ENCODE peak calls at places on chromosomes 5 and 9, in four cellular contexts. One of them, this sample, is unnamed.
A peak's percentile ranks its signal among the peaks of the same experiment; 100 is the strongest.

GRCh38 chr9:130366072-130366471 is 78.7 kb upstream of the ASS1 start:
- DNase-seq in K562: no peak
- DNase-seq in HepG2: no peak
- DNase-seq in H1: no peak
- DNase-seq in this sample: no peak

GRCh38 chr9:97502222-97502983 is 937 bp downstream of the TMOD1 start:
- DNase-seq in K562: peak; percentile 32
- DNase-seq in HepG2: no peak
- DNase-seq in H1: peak; percentile 75
- DNase-seq in this sample: no peak

GRCh38 chr5:172059661-172060100 is 53.2 kb upstream of the FBXW11 start:
- DNase-seq in K562: peak; percentile 51
- DNase-seq in HepG2: peak; percentile 19
- DNase-seq in H1: peak; percentile 64
- DNase-seq in this sample: no peak

GRCh38 chr9:134698587-134699342 is 57.2 kb downstream of the COL5A1 start:
- DNase-seq in K562: peak; percentile 77
- DNase-seq in HepG2: peak; percentile 50
- DNase-seq in H1: peak; percentile 95
- DNase-seq in this sample: no peak

GRCh38 chr9:115034801-115035200 is 83.2 kb downstream of the TNC start:
- DNase-seq in K562: no peak
- DNase-seq in HepG2: no peak
- DNase-seq in H1: no peak
- DNase-seq in this sample: no peak

GRCh38 chr5:157744055-157745011 is 821 bp downstream of the LSM11 start:
- DNase-seq in K562: peak; percentile 42
- DNase-seq in HepG2: no peak
- DNase-seq in H1: no peak
- DNase-seq in this sample: no peak

GRCh38 chr5:33563983-33564908 is 123.5 kb downstream of the TARS1 start:
- DNase-seq in K562: no peak
- DNase-seq in HepG2: no peak
- DNase-seq in H1: no peak
- DNase-seq in this sample: no peak

GRCh38 chr5:111372799-111373198 is 139.5 kb downstream of the STARD4 start:
- DNase-seq in K562: no peak
- DNase-seq in HepG2: no peak
- DNase-seq in H1: no peak
- DNase-seq in this sample: no peak

GRCh38 chr5:118791986-118792734 is 196.2 kb downstream of the DTWD2 start:
- DNase-seq in K562: peak; percentile 51
- DNase-seq in HepG2: peak; percentile 54
- DNase-seq in H1: no peak
- DNase-seq in this sample: peak; percentile 36

GRCh38 chr5:133113331-133114061 is 61.7 kb downstream of the HSPA4 start:
- DNase-seq in K562: no peak
- DNase-seq in HepG2: no peak
- DNase-seq in H1: peak; percentile 39
- DNase-seq in this sample: no peak

GRCh38 chr9:103193992-103194391 is 198.9 kb downstream of the CYLC2 start:
- DNase-seq in K562: no peak
- DNase-seq in HepG2: no peak
- DNase-seq in H1: no peak
- DNase-seq in this sample: no peak
- TF ChIP-seq HDAC6 in K562: no peak
- TF ChIP-seq HDAC6 in HepG2: no peak
- TF ChIP-seq HDAC6 in H1: no peak
- TF ChIP-seq HDAC6 in this sample: no peak

GRCh38 chr5:57441557-57441956 is 41.1 kb downstream of the ACTBL2 start:
- DNase-seq in K562: peak; percentile 76
- DNase-seq in HepG2: no peak
- DNase-seq in H1: no peak
- DNase-seq in this sample: no peak
- TF ChIP-seq HDAC6 in K562: no peak
- TF ChIP-seq HDAC6 in HepG2: no peak
- TF ChIP-seq HDAC6 in H1: no peak
- TF ChIP-seq HDAC6 in this sample: no peak

GRCh38 chr5:139246394-139246793 is 47.1 kb upstream of the MATR3 start:
- DNase-seq in K562: peak; percentile 52
- DNase-seq in HepG2: no peak
- DNase-seq in H1: no peak
- DNase-seq in this sample: no peak
- TF ChIP-seq HDAC6 in K562: no peak
- TF ChIP-seq HDAC6 in HepG2: no peak
- TF ChIP-seq HDAC6 in H1: no peak
- TF ChIP-seq HDAC6 in this sample: no peak

GRCh38 chr5:65721050-65721774 is 697 bp downstream of the SGTB start:
- DNase-seq in K562: peak; percentile 15
- DNase-seq in HepG2: peak; percentile 66
- DNase-seq in H1: no peak
- DNase-seq in this sample: no peak
- TF ChIP-seq HDAC6 in K562: no peak
- TF ChIP-seq HDAC6 in HepG2: no peak
- TF ChIP-seq HDAC6 in H1: no peak
- TF ChIP-seq HDAC6 in this sample: no peak

GRCh38 chr9:20255052-20255451 is 367.2 kb downstream of the MLLT3 start:
- DNase-seq in K562: no peak
- DNase-seq in HepG2: no peak
- DNase-seq in H1: no peak
- DNase-seq in this sample: no peak
- TF ChIP-seq HDAC6 in K562: no peak
- TF ChIP-seq HDAC6 in HepG2: no peak
- TF ChIP-seq HDAC6 in H1: no peak
- TF ChIP-seq HDAC6 in this sample: no peak